ENCODE peak calls at places on chromosome 13, in five cellular contexts. One of them, this sample, is unnamed. For H3K4me1, the result is how much of the 10 kb centered on the place peaks cover.

GRCh38 chr13:98994896-98995295 is 17.0 kb upstream of the DOCK9 start:
- DNase-seq in tibial nerve: no peak
- DNase-seq in body of pancreas: no peak
- DNase-seq in heart right ventricle: no peak
- DNase-seq in lower lobe of right lung: no peak
- DNase-seq in this sample: no peak

GRCh38 chr13:77026255-77026782 is 640 bp downstream of the FBXL3 start:
- DNase-seq in lower lobe of right lung: peak
- DNase-seq in body of pancreas: peak
- DNase-seq in heart right ventricle: peak
- DNase-seq in tibial nerve: peak
- DNase-seq in this sample: peak

GRCh38 chr13:48266150-48266549 is 33.1 kb downstream of the ITM2B start:
- DNase-seq in lower lobe of right lung: no peak
- DNase-seq in tibial nerve: no peak
- DNase-seq in body of pancreas: no peak
- DNase-seq in heart right ventricle: no peak
- DNase-seq in this sample: no peak

GRCh38 chr13:25446261-25446660 is 74.5 kb downstream of the ATP8A2 start:
- DNase-seq in tibial nerve: no peak
- DNase-seq in lower lobe of right lung: no peak
- DNase-seq in heart right ventricle: no peak
- DNase-seq in body of pancreas: no peak
- DNase-seq in this sample: no peak

GRCh38 chr13:65540064-65540635 is 1690.0 kb downstream of the PCDH9 start:
- DNase-seq in body of pancreas: no peak
- DNase-seq in tibial nerve: no peak
- DNase-seq in heart right ventricle: no peak
- DNase-seq in lower lobe of right lung: no peak
- DNase-seq in this sample: no peak

GRCh38 chr13:109154546-109154945 is 525.1 kb downstream of the MYO16 start:
- DNase-seq in lower lobe of right lung: no peak
- DNase-seq in tibial nerve: no peak
- DNase-seq in body of pancreas: no peak
- DNase-seq in heart right ventricle: no peak
- DNase-seq in this sample: peak

GRCh38 chr13:95099541-95099940 is 201.7 kb downstream of the ABCC4 start:
- DNase-seq in tibial nerve: no peak
- DNase-seq in body of pancreas: no peak
- DNase-seq in heart right ventricle: no peak
- DNase-seq in lower lobe of right lung: no peak
- DNase-seq in this sample: no peak

GRCh38 chr13:39012608-39013007 is 22.0 kb upstream of the STOML3 start:
- DNase-seq in tibial nerve: no peak
- DNase-seq in body of pancreas: no peak
- DNase-seq in heart right ventricle: no peak
- DNase-seq in lower lobe of right lung: no peak
- DNase-seq in this sample: no peak

GRCh38 chr13:21232196-21232595 is 55.7 kb downstream of the MRPL57 start:
- DNase-seq in lower lobe of right lung: no peak
- DNase-seq in body of pancreas: no peak
- DNase-seq in tibial nerve: no peak
- DNase-seq in heart right ventricle: no peak
- DNase-seq in this sample: no peak

GRCh38 chr13:100490692-100491091 is 97.9 kb downstream of the GGACT start:
- DNase-seq in tibial nerve: no peak
- DNase-seq in lower lobe of right lung: no peak
- DNase-seq in body of pancreas: no peak
- DNase-seq in heart right ventricle: no peak
- DNase-seq in this sample: peak

GRCh38 chr13:35857769-35858168 is 273.4 kb downstream of the DCLK1 start:
- DNase-seq in heart right ventricle: no peak
- DNase-seq in lower lobe of right lung: no peak
- DNase-seq in tibial nerve: no peak
- DNase-seq in body of pancreas: no peak
- DNase-seq in this sample: no peak

GRCh38 chr13:61255035-61255796 is 160.4 kb downstream of the PCDH20 start:
- DNase-seq in lower lobe of right lung: no peak
- DNase-seq in tibial nerve: no peak
- DNase-seq in body of pancreas: no peak
- DNase-seq in heart right ventricle: no peak
- DNase-seq in this sample: no peak

GRCh38 chr13:64332048-64332447 is 2898.1 kb downstream of the PCDH9 start:
- DNase-seq in body of pancreas: no peak
- DNase-seq in lower lobe of right lung: no peak
- DNase-seq in tibial nerve: no peak
- DNase-seq in heart right ventricle: no peak
- DNase-seq in this sample: no peak

GRCh38 chr13:23868521-23868920 is 20.7 kb downstream of the MIPEP start:
- DNase-seq in heart right ventricle: no peak
- DNase-seq in body of pancreas: no peak
- DNase-seq in tibial nerve: no peak
- DNase-seq in lower lobe of right lung: no peak
- DNase-seq in this sample: no peak

GRCh38 chr13:83450586-83450985 is 431.7 kb downstream of the SLITRK1 start:
- DNase-seq in lower lobe of right lung: no peak
- DNase-seq in heart right ventricle: no peak
- DNase-seq in tibial nerve: no peak
- DNase-seq in body of pancreas: no peak
- DNase-seq in this sample: no peak

GRCh38 chr13:98372886-98373285 is 195.8 kb upstream of the RNF113B start:
- DNase-seq in tibial nerve: no peak
- DNase-seq in body of pancreas: peak
- DNase-seq in lower lobe of right lung: no peak
- DNase-seq in heart right ventricle: no peak
- DNase-seq in this sample: no peak

GRCh38 chr13:37446503-37446902 is 152.1 kb downstream of the POSTN start:
- DNase-seq in tibial nerve: no peak
- DNase-seq in heart right ventricle: no peak
- DNase-seq in body of pancreas: no peak
- DNase-seq in lower lobe of right lung: no peak
- DNase-seq in this sample: no peak

GRCh38 chr13:52599037-52599852 is 43.0 kb upstream of the HNRNPA1L2 start:
- DNase-seq in body of pancreas: no peak
- DNase-seq in tibial nerve: no peak
- DNase-seq in heart right ventricle: no peak
- DNase-seq in lower lobe of right lung: no peak
- DNase-seq in this sample: no peak

GRCh38 chr13:53191091-53191490 is 162.5 kb downstream of the OLFM4 start:
- DNase-seq in body of pancreas: no peak
- DNase-seq in lower lobe of right lung: no peak
- DNase-seq in heart right ventricle: no peak
- DNase-seq in tibial nerve: no peak
- DNase-seq in this sample: no peak

GRCh38 chr13:21341637-21342422 is 117.3 kb downstream of the ZDHHC20 start:
- DNase-seq in heart right ventricle: no peak
- DNase-seq in body of pancreas: no peak
- DNase-seq in lower lobe of right lung: no peak
- DNase-seq in tibial nerve: no peak
- DNase-seq in this sample: no peak

GRCh38 chr13:70107498-70108271 is at the start of gene ATXN8OS:
- DNase-seq in heart right ventricle: no peak
- DNase-seq in body of pancreas: peak
- DNase-seq in tibial nerve: no peak
- DNase-seq in lower lobe of right lung: peak
- DNase-seq in this sample: no peak

GRCh38 chr13:96346846-96347367 is 257.0 kb downstream of the HS6ST3 start:
- DNase-seq in lower lobe of right lung: no peak
- DNase-seq in heart right ventricle: no peak
- DNase-seq in tibial nerve: no peak
- DNase-seq in body of pancreas: no peak
- DNase-seq in this sample: no peak

GRCh38 chr13:72229067-72229466 is 362.1 kb upstream of the DACH1 start:
- DNase-seq in tibial nerve: no peak
- DNase-seq in body of pancreas: no peak
- DNase-seq in heart right ventricle: no peak
- DNase-seq in lower lobe of right lung: no peak
- DNase-seq in this sample: no peak

GRCh38 chr13:78978381-78978998 is 319.5 kb upstream of the OBI1 start:
- DNase-seq in lower lobe of right lung: no peak
- DNase-seq in tibial nerve: no peak
- DNase-seq in heart right ventricle: no peak
- DNase-seq in body of pancreas: peak
- DNase-seq in this sample: peak

GRCh38 chr13:40494932-40495619 is 171.4 kb downstream of the FOXO1 start:
- DNase-seq in body of pancreas: no peak
- DNase-seq in lower lobe of right lung: no peak
- DNase-seq in tibial nerve: no peak
- DNase-seq in heart right ventricle: no peak
- DNase-seq in this sample: no peak

GRCh38 chr13:97653741-97654140 is 219.8 kb downstream of the RAP2A start:
- DNase-seq in heart right ventricle: no peak
- DNase-seq in body of pancreas: no peak
- DNase-seq in tibial nerve: no peak
- DNase-seq in lower lobe of right lung: no peak
- DNase-seq in this sample: no peak

GRCh38 chr13:92460479-92460878 is 766.1 kb upstream of the GPC6 start:
- DNase-seq in body of pancreas: peak
- DNase-seq in tibial nerve: no peak
- DNase-seq in heart right ventricle: no peak
- DNase-seq in lower lobe of right lung: no peak
- DNase-seq in this sample: no peak

GRCh38 chr13:101751488-101751887 is 299.0 kb downstream of the ITGBL1 start:
- DNase-seq in body of pancreas: no peak
- DNase-seq in heart right ventricle: no peak
- DNase-seq in lower lobe of right lung: no peak
- DNase-seq in tibial nerve: no peak
- DNase-seq in this sample: peak

GRCh38 chr13:42660367-42660965 is 86.5 kb downstream of the TNFSF11 start:
- DNase-seq in body of pancreas: no peak
- DNase-seq in lower lobe of right lung: no peak
- DNase-seq in heart right ventricle: no peak
- DNase-seq in tibial nerve: no peak
- DNase-seq in this sample: no peak

GRCh38 chr13:98731925-98732324 is 20.5 kb downstream of the SLC15A1 start:
- DNase-seq in body of pancreas: no peak
- DNase-seq in heart right ventricle: no peak
- DNase-seq in lower lobe of right lung: no peak
- DNase-seq in tibial nerve: no peak
- DNase-seq in this sample: no peak

GRCh38 chr13:95535243-95535642 is 17.3 kb upstream of the CLDN10 start:
- DNase-seq in heart right ventricle: no peak
- DNase-seq in lower lobe of right lung: no peak
- DNase-seq in body of pancreas: peak
- DNase-seq in tibial nerve: no peak
- DNase-seq in this sample: peak

DNA sequence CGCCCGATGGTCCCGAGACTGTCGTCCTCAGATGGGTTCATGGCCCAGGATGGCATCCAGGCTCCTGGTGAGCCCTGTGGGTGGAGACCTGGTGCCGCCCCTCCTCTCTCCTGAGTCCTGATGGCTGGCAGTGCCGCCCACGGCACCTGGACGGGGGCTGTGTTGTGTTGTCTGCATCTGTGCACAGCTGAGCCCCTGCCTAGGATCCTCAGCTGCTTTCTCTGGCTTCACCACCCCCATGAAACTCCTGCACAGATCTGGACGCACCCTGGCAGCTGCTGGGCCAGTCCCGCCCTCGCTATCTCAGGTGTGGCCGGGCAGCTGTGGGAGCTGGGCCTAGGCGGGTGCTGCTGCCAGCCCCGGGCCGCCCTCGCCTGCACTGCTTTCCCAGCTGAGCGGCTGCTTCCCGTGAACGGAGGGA is 27.7 kb downstream of the MCF2L start:
- DNase-seq in lower lobe of right lung: no peak
- DNase-seq in body of pancreas: no peak
- DNase-seq in heart right ventricle: no peak
- DNase-seq in tibial nerve: no peak
- DNase-seq in this sample: no peak
- H3K4me1 ChIP-seq in lower lobe of right lung: under half
- H3K4me1 ChIP-seq in body of pancreas: under half
- H3K4me1 ChIP-seq in heart right ventricle: under half
- H3K4me1 ChIP-seq in tibial nerve: under half
- H3K4me1 ChIP-seq in this sample: under half

GRCh38 chr13:106709509-106709908 is 141.6 kb upstream of the ARGLU1 start:
- DNase-seq in lower lobe of right lung: no peak
- DNase-seq in tibial nerve: no peak
- DNase-seq in body of pancreas: no peak
- DNase-seq in heart right ventricle: no peak
- DNase-seq in this sample: no peak
- H3K4me3 ChIP-seq in lower lobe of right lung: peak
- H3K4me3 ChIP-seq in tibial nerve: peak
- H3K4me3 ChIP-seq in body of pancreas: no peak
- H3K4me3 ChIP-seq in heart right ventricle: peak
- H3K4me3 ChIP-seq in this sample: no peak

GRCh38 chr13:45718063-45718462 is 15.9 kb downstream of the CBY2 start:
- DNase-seq in body of pancreas: no peak
- DNase-seq in heart right ventricle: no peak
- DNase-seq in lower lobe of right lung: no peak
- DNase-seq in tibial nerve: no peak
- DNase-seq in this sample: no peak
- TF ChIP-seq CTCF in body of pancreas: peak
- TF ChIP-seq CTCF in heart right ventricle: peak
- TF ChIP-seq CTCF in lower lobe of right lung: peak
- TF ChIP-seq CTCF in tibial nerve: peak
- TF ChIP-seq CTCF in this sample: peak

DNA sequence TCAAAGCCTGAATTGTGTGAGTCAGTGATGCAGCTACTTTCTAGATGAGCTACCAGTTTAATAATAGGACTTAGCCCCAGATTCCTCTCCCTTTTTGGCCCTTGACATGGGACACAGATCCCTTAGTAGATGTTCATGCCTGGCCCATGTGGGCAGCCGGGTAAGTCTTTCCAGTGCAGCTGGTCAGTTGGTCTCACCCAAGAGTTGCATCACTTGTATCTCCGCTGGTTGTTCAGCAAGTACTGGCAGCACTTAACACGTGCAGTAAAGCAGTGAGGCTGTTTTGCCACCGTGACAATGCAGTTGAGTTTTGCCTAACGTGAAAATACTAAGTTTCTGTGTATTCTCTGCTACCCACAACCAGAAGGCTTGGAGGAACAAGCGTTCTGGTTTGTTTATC is 50.1 kb downstream of the ARHGEF7 start:
- DNase-seq in tibial nerve: no peak
- DNase-seq in lower lobe of right lung: no peak
- DNase-seq in body of pancreas: no peak
- DNase-seq in heart right ventricle: no peak
- DNase-seq in this sample: peak
- H3K4me1 ChIP-seq in tibial nerve: under half
- H3K4me1 ChIP-seq in lower lobe of right lung: under half
- H3K4me1 ChIP-seq in body of pancreas: under half
- H3K4me1 ChIP-seq in heart right ventricle: under half
- H3K4me1 ChIP-seq in this sample: under half

GRCh38 chr13:20157387-20157786 is 3.5 kb downstream of the GJA3 start:
- DNase-seq in tibial nerve: no peak
- DNase-seq in lower lobe of right lung: no peak
- DNase-seq in body of pancreas: no peak
- DNase-seq in heart right ventricle: no peak
- DNase-seq in this sample: no peak

GRCh38 chr13:20160346-20161274 is at the start of gene GJA3:
- DNase-seq in lower lobe of right lung: no peak
- DNase-seq in heart right ventricle: peak
- DNase-seq in body of pancreas: peak
- DNase-seq in tibial nerve: no peak
- DNase-seq in this sample: peak

GRCh38 chr13:20161951-20162300 is 1.1 kb upstream of the GJA3 start:
- DNase-seq in lower lobe of right lung: no peak
- DNase-seq in tibial nerve: no peak
- DNase-seq in heart right ventricle: no peak
- DNase-seq in body of pancreas: no peak
- DNase-seq in this sample: no peak

GRCh38 chr13:20161275-20161950 is 561 bp upstream of the GJA3 start:
- DNase-seq in body of pancreas: no peak
- DNase-seq in tibial nerve: no peak
- DNase-seq in lower lobe of right lung: no peak
- DNase-seq in heart right ventricle: peak
- DNase-seq in this sample: no peak

GRCh38 chr13:20159646-20160345 is 1.1 kb downstream of the GJA3 start:
- DNase-seq in heart right ventricle: no peak
- DNase-seq in lower lobe of right lung: no peak
- DNase-seq in body of pancreas: no peak
- DNase-seq in tibial nerve: no peak
- DNase-seq in this sample: no peak
- H3K4me3 ChIP-seq in heart right ventricle: peak
- H3K4me3 ChIP-seq in lower lobe of right lung: no peak
- H3K4me3 ChIP-seq in body of pancreas: no peak
- H3K4me3 ChIP-seq in tibial nerve: no peak
- H3K4me3 ChIP-seq in this sample: peak

This sample was measured in PC-9.